ENCODE peak calls at places on chromosomes 13 and 19, in ten cellular contexts. One of them, this sample, is unnamed.

GRCh38 chr19:29843180-29844051 is 31.6 kb downstream of the CCNE1 start:
- DNase-seq in omental fat pad: no peak
- DNase-seq in activated B cell treated with CpG ODN at 0.5 μM for 24 hours: no peak
- DNase-seq in BE2C: no peak
- DNase-seq in mesothelial cell of epicardium: peak
- DNase-seq in CD4-positive, alpha-beta T cell: no peak
- DNase-seq in neural progenitor cell: peak
- DNase-seq in ovary: peak
- DNase-seq in MCF 10A: no peak
- DNase-seq in RWPE1: no peak
- DNase-seq in this sample: peak

GRCh38 chr13:48244159-48244558 is 11.2 kb downstream of the ITM2B start:
- DNase-seq in ovary: no peak
- DNase-seq in CD4-positive, alpha-beta T cell: no peak
- DNase-seq in RWPE1: no peak
- DNase-seq in neural progenitor cell: no peak
- DNase-seq in omental fat pad: no peak
- DNase-seq in BE2C: no peak
- DNase-seq in mesothelial cell of epicardium: no peak
- DNase-seq in MCF 10A: no peak
- DNase-seq in activated B cell treated with CpG ODN at 0.5 μM for 24 hours: no peak
- DNase-seq in this sample: no peak

GRCh38 chr19:33819875-33820781 is 23.5 kb downstream of the KCTD15 start:
- DNase-seq in neural progenitor cell: peak
- DNase-seq in activated B cell treated with CpG ODN at 0.5 μM for 24 hours: peak
- DNase-seq in RWPE1: peak
- DNase-seq in CD4-positive, alpha-beta T cell: peak
- DNase-seq in ovary: peak
- DNase-seq in BE2C: no peak
- DNase-seq in mesothelial cell of epicardium: peak
- DNase-seq in MCF 10A: peak
- DNase-seq in omental fat pad: peak
- DNase-seq in this sample: peak

GRCh38 chr13:44354884-44355283 is 18.7 kb upstream of the SERP2 start:
- DNase-seq in neural progenitor cell: no peak
- DNase-seq in RWPE1: no peak
- DNase-seq in MCF 10A: no peak
- DNase-seq in activated B cell treated with CpG ODN at 0.5 μM for 24 hours: no peak
- DNase-seq in CD4-positive, alpha-beta T cell: no peak
- DNase-seq in omental fat pad: no peak
- DNase-seq in ovary: no peak
- DNase-seq in mesothelial cell of epicardium: no peak
- DNase-seq in BE2C: no peak
- DNase-seq in this sample: no peak

GRCh38 chr19:35766571-35767104 is 8.7 kb downstream of the PROSER3 start:
- DNase-seq in omental fat pad: no peak
- DNase-seq in BE2C: no peak
- DNase-seq in neural progenitor cell: no peak
- DNase-seq in mesothelial cell of epicardium: no peak
- DNase-seq in RWPE1: no peak
- DNase-seq in ovary: peak
- DNase-seq in CD4-positive, alpha-beta T cell: no peak
- DNase-seq in MCF 10A: no peak
- DNase-seq in activated B cell treated with CpG ODN at 0.5 μM for 24 hours: no peak
- DNase-seq in this sample: no peak

GRCh38 chr13:23899555-23899954 is 2.3 kb upstream of the C1QTNF9B start:
- DNase-seq in omental fat pad: no peak
- DNase-seq in CD4-positive, alpha-beta T cell: peak
- DNase-seq in activated B cell treated with CpG ODN at 0.5 μM for 24 hours: no peak
- DNase-seq in RWPE1: peak
- DNase-seq in neural progenitor cell: peak
- DNase-seq in MCF 10A: peak
- DNase-seq in ovary: no peak
- DNase-seq in mesothelial cell of epicardium: no peak
- DNase-seq in BE2C: peak
- DNase-seq in this sample: peak

GRCh38 chr13:23979361-23980159 is 82.3 kb upstream of the C1QTNF9B start:
- DNase-seq in omental fat pad: peak
- DNase-seq in RWPE1: peak
- DNase-seq in MCF 10A: peak
- DNase-seq in CD4-positive, alpha-beta T cell: no peak
- DNase-seq in mesothelial cell of epicardium: peak
- DNase-seq in activated B cell treated with CpG ODN at 0.5 μM for 24 hours: peak
- DNase-seq in neural progenitor cell: peak
- DNase-seq in ovary: peak
- DNase-seq in BE2C: peak
- DNase-seq in this sample: peak

GRCh38 chr13:33193428-33193974 is 92.1 kb downstream of the STARD13 start:
- DNase-seq in ovary: no peak
- DNase-seq in activated B cell treated with CpG ODN at 0.5 μM for 24 hours: no peak
- DNase-seq in omental fat pad: no peak
- DNase-seq in mesothelial cell of epicardium: no peak
- DNase-seq in neural progenitor cell: peak
- DNase-seq in BE2C: peak
- DNase-seq in CD4-positive, alpha-beta T cell: no peak
- DNase-seq in MCF 10A: peak
- DNase-seq in RWPE1: no peak
- DNase-seq in this sample: no peak

GRCh38 chr13:24038405-24038804 is 122.1 kb upstream of the SPATA13 start:
- DNase-seq in mesothelial cell of epicardium: no peak
- DNase-seq in MCF 10A: peak
- DNase-seq in omental fat pad: no peak
- DNase-seq in CD4-positive, alpha-beta T cell: no peak
- DNase-seq in BE2C: no peak
- DNase-seq in RWPE1: no peak
- DNase-seq in neural progenitor cell: no peak
- DNase-seq in ovary: no peak
- DNase-seq in activated B cell treated with CpG ODN at 0.5 μM for 24 hours: no peak
- DNase-seq in this sample: no peak

GRCh38 chr13:20192470-20193141 is at the start of gene GJB2:
- DNase-seq in ovary: no peak
- DNase-seq in MCF 10A: no peak
- DNase-seq in activated B cell treated with CpG ODN at 0.5 μM for 24 hours: no peak
- DNase-seq in neural progenitor cell: peak
- DNase-seq in omental fat pad: no peak
- DNase-seq in CD4-positive, alpha-beta T cell: no peak
- DNase-seq in mesothelial cell of epicardium: no peak
- DNase-seq in BE2C: no peak
- DNase-seq in RWPE1: peak
- DNase-seq in this sample: peak
- TF ChIP-seq CTCF in ovary: no peak
- TF ChIP-seq CTCF in MCF 10A: no peak
- TF ChIP-seq CTCF in activated B cell treated with CpG ODN at 0.5 μM for 24 hours: no peak
- TF ChIP-seq CTCF in neural progenitor cell: no peak
- TF ChIP-seq CTCF in omental fat pad: no peak
- TF ChIP-seq CTCF in CD4-positive, alpha-beta T cell: no peak
- TF ChIP-seq CTCF in mesothelial cell of epicardium: no peak
- TF ChIP-seq CTCF in BE2C: no peak
- TF ChIP-seq CTCF in RWPE1: no peak
- TF ChIP-seq CTCF in this sample: no peak

GRCh38 chr13:42832341-42833153 is 51.2 kb downstream of the FAM216B start:
- DNase-seq in BE2C: no peak
- DNase-seq in RWPE1: no peak
- DNase-seq in MCF 10A: peak
- DNase-seq in activated B cell treated with CpG ODN at 0.5 μM for 24 hours: no peak
- DNase-seq in omental fat pad: no peak
- DNase-seq in mesothelial cell of epicardium: no peak
- DNase-seq in CD4-positive, alpha-beta T cell: no peak
- DNase-seq in ovary: peak
- DNase-seq in neural progenitor cell: no peak
- DNase-seq in this sample: no peak

GRCh38 chr13:42835012-42835411 is 53.6 kb downstream of the FAM216B start:
- DNase-seq in activated B cell treated with CpG ODN at 0.5 μM for 24 hours: no peak
- DNase-seq in BE2C: no peak
- DNase-seq in ovary: no peak
- DNase-seq in mesothelial cell of epicardium: no peak
- DNase-seq in CD4-positive, alpha-beta T cell: no peak
- DNase-seq in omental fat pad: no peak
- DNase-seq in MCF 10A: no peak
- DNase-seq in RWPE1: no peak
- DNase-seq in neural progenitor cell: no peak
- DNase-seq in this sample: no peak

DNA sequence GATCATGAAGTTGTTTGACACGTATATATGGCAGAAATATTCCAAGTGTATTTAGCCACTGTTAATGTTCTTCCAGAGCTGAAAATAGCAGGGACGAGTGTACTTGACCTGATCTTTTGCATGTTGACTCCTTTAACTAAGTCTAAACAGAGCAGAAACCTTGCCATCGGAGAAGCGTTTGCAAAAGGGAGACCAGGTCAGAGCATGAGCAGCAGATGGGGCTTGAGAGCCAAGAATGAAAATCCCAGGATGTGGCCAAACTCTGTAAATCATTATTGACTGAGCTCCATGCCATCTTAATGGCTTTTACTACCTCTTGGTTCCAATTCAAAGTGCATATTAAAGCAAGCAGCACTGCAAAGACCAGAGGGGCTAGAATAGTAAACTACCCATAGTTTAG is 55.5 kb downstream of the FAM216B start:
- DNase-seq in activated B cell treated with CpG ODN at 0.5 μM for 24 hours: no peak
- DNase-seq in mesothelial cell of epicardium: no peak
- DNase-seq in MCF 10A: peak
- DNase-seq in RWPE1: no peak
- DNase-seq in BE2C: peak
- DNase-seq in neural progenitor cell: peak
- DNase-seq in ovary: no peak
- DNase-seq in CD4-positive, alpha-beta T cell: no peak
- DNase-seq in omental fat pad: no peak
- DNase-seq in this sample: no peak
- TF ChIP-seq CTCF in activated B cell treated with CpG ODN at 0.5 μM for 24 hours: no peak
- TF ChIP-seq CTCF in mesothelial cell of epicardium: no peak
- TF ChIP-seq CTCF in MCF 10A: no peak
- TF ChIP-seq CTCF in RWPE1: peak
- TF ChIP-seq CTCF in BE2C: peak
- TF ChIP-seq CTCF in neural progenitor cell: peak
- TF ChIP-seq CTCF in ovary: no peak
- TF ChIP-seq CTCF in CD4-positive, alpha-beta T cell: no peak
- TF ChIP-seq CTCF in omental fat pad: no peak
- TF ChIP-seq CTCF in this sample: no peak

DNA sequence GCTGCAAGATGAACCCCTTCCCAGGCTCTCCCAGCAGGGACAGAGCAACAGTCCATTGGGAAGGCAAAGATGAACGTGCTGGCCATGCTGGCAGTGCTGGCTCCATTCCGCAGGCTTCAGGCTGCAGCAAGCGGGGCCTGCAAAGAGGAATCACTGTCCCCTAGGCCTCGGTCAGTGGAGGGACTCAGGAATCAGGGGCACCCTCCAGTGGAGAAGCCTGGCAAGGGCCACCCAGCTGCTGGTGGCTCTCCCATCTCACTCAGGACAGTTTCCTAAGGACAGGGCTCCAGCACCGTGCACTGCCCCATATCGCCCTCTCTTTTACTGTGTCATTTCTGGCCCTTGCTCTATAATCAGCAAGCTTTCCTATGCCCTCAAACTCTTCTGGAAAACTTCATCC is 498.6 kb downstream of the EFNB2 start:
- DNase-seq in BE2C: peak
- DNase-seq in ovary: no peak
- DNase-seq in RWPE1: no peak
- DNase-seq in neural progenitor cell: peak
- DNase-seq in omental fat pad: no peak
- DNase-seq in CD4-positive, alpha-beta T cell: no peak
- DNase-seq in activated B cell treated with CpG ODN at 0.5 μM for 24 hours: no peak
- DNase-seq in MCF 10A: peak
- DNase-seq in mesothelial cell of epicardium: no peak
- DNase-seq in this sample: no peak
- TF ChIP-seq CTCF in BE2C: peak
- TF ChIP-seq CTCF in ovary: no peak
- TF ChIP-seq CTCF in RWPE1: no peak
- TF ChIP-seq CTCF in neural progenitor cell: peak
- TF ChIP-seq CTCF in omental fat pad: no peak
- TF ChIP-seq CTCF in CD4-positive, alpha-beta T cell: no peak
- TF ChIP-seq CTCF in activated B cell treated with CpG ODN at 0.5 μM for 24 hours: no peak
- TF ChIP-seq CTCF in MCF 10A: no peak
- TF ChIP-seq CTCF in mesothelial cell of epicardium: no peak
- TF ChIP-seq CTCF in this sample: no peak

DNA sequence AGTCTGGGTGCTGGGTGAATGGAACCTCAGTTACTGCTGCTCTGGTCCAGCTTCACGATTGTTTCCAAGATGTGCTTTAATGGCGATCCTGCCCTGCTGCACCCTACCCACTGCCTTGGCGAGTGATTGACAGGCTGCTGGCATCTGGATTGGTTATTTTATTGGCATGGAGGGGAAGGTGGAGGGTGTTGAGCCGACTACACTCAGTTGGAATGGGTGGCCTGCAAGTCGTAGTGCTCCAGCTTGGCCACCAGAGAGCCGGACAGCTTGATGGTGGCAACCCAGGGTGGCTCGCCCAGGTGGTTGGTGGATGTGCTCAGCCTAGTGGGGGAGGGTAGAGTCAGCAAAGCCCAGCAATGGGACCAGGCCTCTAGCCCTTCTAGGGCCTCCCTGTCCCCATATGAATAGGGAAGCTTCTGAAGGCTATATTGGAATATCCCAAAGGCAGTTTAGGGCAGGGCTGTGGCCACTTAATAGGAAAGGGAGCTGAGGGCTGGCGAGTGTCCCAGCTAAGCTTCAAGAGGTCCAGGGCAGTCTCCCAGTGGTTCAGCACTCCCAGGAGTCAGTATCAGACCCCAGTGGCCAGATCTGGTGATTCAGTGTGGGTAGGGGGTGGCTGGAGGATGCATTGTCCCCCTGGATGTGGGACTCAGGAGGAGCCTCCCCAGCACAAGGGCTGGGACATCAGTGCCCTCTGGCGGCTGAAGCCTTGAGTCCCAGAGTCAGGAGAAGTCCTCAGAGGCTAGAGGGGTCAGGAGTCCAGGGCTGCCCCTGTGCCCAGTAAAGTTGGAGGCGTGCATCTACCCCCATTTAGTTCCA is 3.4 kb downstream of the GGN start:
- DNase-seq in CD4-positive, alpha-beta T cell: no peak
- DNase-seq in RWPE1: no peak
- DNase-seq in omental fat pad: no peak
- DNase-seq in MCF 10A: no peak
- DNase-seq in mesothelial cell of epicardium: no peak
- DNase-seq in ovary: no peak
- DNase-seq in BE2C: peak
- DNase-seq in neural progenitor cell: peak
- DNase-seq in activated B cell treated with CpG ODN at 0.5 μM for 24 hours: no peak
- DNase-seq in this sample: no peak
- TF ChIP-seq CTCF in CD4-positive, alpha-beta T cell: no peak
- TF ChIP-seq CTCF in RWPE1: no peak
- TF ChIP-seq CTCF in omental fat pad: no peak
- TF ChIP-seq CTCF in MCF 10A: peak
- TF ChIP-seq CTCF in mesothelial cell of epicardium: no peak
- TF ChIP-seq CTCF in ovary: no peak
- TF ChIP-seq CTCF in BE2C: peak
- TF ChIP-seq CTCF in neural progenitor cell: peak
- TF ChIP-seq CTCF in activated B cell treated with CpG ODN at 0.5 μM for 24 hours: no peak
- TF ChIP-seq CTCF in this sample: peak